ENCODE peak calls at places on chromosomes 7 and 10, in seven cellular contexts. B, L, O, R, V, F and S are unnamed samples.

GRCh38 chr10:97508342-97508741 is 9.6 kb downstream of the UBTD1 start:
- DNase-seq in B (no peak), L (no peak), O (no peak), R (peak; percentile 36), V (no peak), F (no peak), S (no peak)

GRCh38 chr10:623477-624311 is 65.8 kb downstream of the DIP2C start:
- DNase-seq in B (no peak), L (no peak), O (no peak), R (no peak), V (no peak), F (no peak), S (no peak)

GRCh38 chr10:89271532-89271931 is 20.0 kb upstream of the LIPA start:
- DNase-seq in B (no peak), L (no peak), O (no peak), R (no peak), V (no peak), F (no peak), S (no peak)

GRCh38 chr10:15348579-15348978 is 22.5 kb downstream of the FAM171A1 start:
- DNase-seq in B (no peak), L (no peak), O (no peak), R (no peak), V (no peak), F (no peak), S (no peak)

GRCh38 chr10:75547391-75548298 is 116.2 kb downstream of the LRMDA start:
- DNase-seq in B (peak; percentile 79), L (no peak), O (no peak), R (peak; percentile 40), V (no peak), F (no peak), S (no peak)

GRCh38 chr7:70592171-70592570 is 539.8 kb upstream of the GALNT17 start:
- DNase-seq in B (no peak), L (no peak), O (no peak), R (no peak), V (no peak), F (no peak), S (no peak)

GRCh38 chr7:151420144-151420543 is 10.3 kb upstream of the WDR86 start:
- DNase-seq in B (no peak), L (no peak), O (no peak), R (no peak), V (no peak), F (no peak), S (no peak)

GRCh38 chr10:86962136-86962980 is 4.0 kb downstream of the SNCG start:
- DNase-seq in B (no peak), L (no peak), O (no peak), R (no peak), V (no peak), F (no peak), S (no peak)

GRCh38 chr7:132321387-132321786 is 254.9 kb downstream of the PLXNA4 start:
- DNase-seq in B (no peak), L (no peak), O (no peak), R (peak; percentile 3), V (no peak), F (no peak), S (peak; percentile 26)

GRCh38 chr10:5776150-5776880 is 36.9 kb downstream of the GDI2 start:
- DNase-seq in B (no peak), L (peak; percentile 9), O (no peak), R (no peak), V (no peak), F (no peak), S (no peak)

GRCh38 chr7:143988986-143989745 is 11.0 kb upstream of the OR6B1 start:
- DNase-seq in B (no peak), L (no peak), O (no peak), R (peak; percentile 54), V (no peak), F (no peak), S (no peak)

GRCh38 chr10:63068246-63068645 is 64.9 kb upstream of the NRBF2 start:
- DNase-seq in B (no peak), L (no peak), O (no peak), R (no peak), V (no peak), F (no peak), S (no peak)

GRCh38 chr7:11620822-11621395 is 211.1 kb downstream of the THSD7A start:
- DNase-seq in B (no peak), L (no peak), O (no peak), R (no peak), V (no peak), F (no peak), S (no peak)

GRCh38 chr7:101537935-101538595 is 91.0 kb downstream of the MYL10 start:
- DNase-seq in B (no peak), L (no peak), O (no peak), R (no peak), V (no peak), F (no peak), S (no peak)

GRCh38 chr7:34059551-34059840 is 154.2 kb downstream of the BMPER start:
- DNase-seq in B (no peak), L (no peak), O (no peak), R (no peak), V (no peak), F (no peak), S (no peak)

GRCh38 chr10:22834471-22834870 is 93.4 kb upstream of the ARMC3 start:
- DNase-seq in B (peak; percentile 67), L (no peak), O (no peak), R (no peak), V (no peak), F (no peak), S (no peak)

GRCh38 chr10:110404374-110404773 is 93.3 kb upstream of the DUSP5 start:
- DNase-seq in B (no peak), L (no peak), O (no peak), R (no peak), V (no peak), F (no peak), S (no peak)

GRCh38 chr7:43535810-43536585 is 46.9 kb upstream of the STK17A start:
- DNase-seq in B (no peak), L (no peak), O (no peak), R (peak; percentile 83), V (no peak), F (no peak), S (no peak)

GRCh38 chr10:104689547-104689946 is 48.5 kb downstream of the SORCS3 start:
- DNase-seq in B (no peak), L (no peak), O (no peak), R (no peak), V (no peak), F (no peak), S (no peak)

GRCh38 chr7:34612671-34613070 is 45.3 kb upstream of the NPSR1 start:
- DNase-seq in B (peak; percentile 86), L (no peak), O (no peak), R (no peak), V (no peak), F (no peak), S (no peak)

GRCh38 chr10:103812431-103812830 is 42.9 kb downstream of the SH3PXD2A start:
- DNase-seq in B (no peak), L (no peak), O (no peak), R (no peak), V (no peak), F (no peak), S (no peak)

GRCh38 chr7:77747178-77747577 is 50.9 kb downstream of the RSBN1L start:
- DNase-seq in B (no peak), L (no peak), O (no peak), R (no peak), V (no peak), F (no peak), S (no peak)

GRCh38 chr7:110382736-110383135 is 708.2 kb upstream of the LRRN3 start:
- DNase-seq in B (no peak), L (no peak), O (no peak), R (no peak), V (no peak), F (no peak), S (no peak)

GRCh38 chr10:8418631-8419030 is 364.1 kb downstream of the GATA3 start:
- DNase-seq in B (no peak), L (no peak), O (no peak), R (no peak), V (no peak), F (no peak), S (no peak)